ENCODE peak calls at places on chromosomes 3 and 15, in seven cellular contexts. P, R, B, S, C, T and X are unnamed samples. For H3K27me3, the result is how much of the 10 kb centered on the place peaks cover.

GRCh38 chr15:51265037-51265555 is 73.3 kb downstream of the CYP19A1 start:
- DNase-seq in R (no peak), B (no peak), C (no peak), T (no peak), P (no peak), S (no peak), X (no peak)

GRCh38 chr15:92914768-92915221 is 14.7 kb downstream of the CHD2 start:
- DNase-seq in C (no peak), P (no peak), T (no peak), S (no peak), B (no peak), R (no peak), X (no peak)

GRCh38 chr3:69838696-69839515 is 99.6 kb downstream of the MITF start:
- DNase-seq in S (no peak), P (peak), B (no peak), C (no peak), R (no peak), T (no peak), X (no peak)

GRCh38 chr15:63387741-63388468 is 6.3 kb upstream of the CA12 start:
- DNase-seq in C (no peak), P (peak), S (no peak), T (no peak), B (no peak), R (no peak), X (no peak)

GRCh38 chr3:124935264-124935663 is 713 bp upstream of the MUC13 start:
- DNase-seq in S (no peak), T (no peak), B (no peak), P (no peak), C (no peak), R (no peak), X (no peak)

GRCh38 chr3:108062051-108062450 is 28.8 kb downstream of the CD47 start:
- DNase-seq in R (no peak), B (no peak), C (no peak), T (no peak), S (no peak), P (no peak), X (peak)

GRCh38 chr3:196617256-196617655 is 22.2 kb upstream of the NRROS start:
- DNase-seq in S (no peak), B (no peak), T (no peak), P (no peak), R (no peak), C (no peak), X (no peak)

GRCh38 chr15:63389902-63390301 is 8.3 kb upstream of the CA12 start:
- DNase-seq in C (no peak), B (no peak), P (no peak), S (no peak), R (peak), T (no peak), X (no peak)

GRCh38 chr3:130748981-130749380 is 2.4 kb upstream of the PIK3R4 start:
- DNase-seq in T (no peak), R (no peak), P (no peak), C (no peak), B (no peak), S (no peak), X (no peak)

GRCh38 chr3:170689218-170689874 is 103.5 kb upstream of the SLC7A14 start:
- DNase-seq in T (no peak), R (no peak), B (peak), S (peak), C (no peak), P (no peak), X (no peak)

GRCh38 chr3:127801914-127802313 is 20.4 kb downstream of the MGLL start:
- DNase-seq in P (no peak), R (no peak), T (no peak), C (no peak), B (no peak), S (no peak), X (no peak)

GRCh38 chr3:179182892-179183291 is 34.7 kb downstream of the PIK3CA start:
- DNase-seq in C (no peak), T (no peak), S (no peak), R (no peak), B (no peak), P (no peak), X (no peak)

GRCh38 chr3:177875786-177876476 is 660.3 kb upstream of the KCNMB2 start:
- DNase-seq in C (no peak), B (no peak), P (peak), R (no peak), T (no peak), S (peak), X (no peak)

GRCh38 chr15:100665570-100665969 is 63.2 kb downstream of the ASB7 start:
- DNase-seq in R (no peak), P (no peak), S (no peak), C (peak), T (no peak), B (peak), X (no peak)

GRCh38 chr15:28994830-28995180 is 109.0 kb downstream of the APBA2 start:
- DNase-seq in C (no peak), P (no peak), S (no peak), R (no peak), B (no peak), T (no peak), X (no peak)

DNA sequence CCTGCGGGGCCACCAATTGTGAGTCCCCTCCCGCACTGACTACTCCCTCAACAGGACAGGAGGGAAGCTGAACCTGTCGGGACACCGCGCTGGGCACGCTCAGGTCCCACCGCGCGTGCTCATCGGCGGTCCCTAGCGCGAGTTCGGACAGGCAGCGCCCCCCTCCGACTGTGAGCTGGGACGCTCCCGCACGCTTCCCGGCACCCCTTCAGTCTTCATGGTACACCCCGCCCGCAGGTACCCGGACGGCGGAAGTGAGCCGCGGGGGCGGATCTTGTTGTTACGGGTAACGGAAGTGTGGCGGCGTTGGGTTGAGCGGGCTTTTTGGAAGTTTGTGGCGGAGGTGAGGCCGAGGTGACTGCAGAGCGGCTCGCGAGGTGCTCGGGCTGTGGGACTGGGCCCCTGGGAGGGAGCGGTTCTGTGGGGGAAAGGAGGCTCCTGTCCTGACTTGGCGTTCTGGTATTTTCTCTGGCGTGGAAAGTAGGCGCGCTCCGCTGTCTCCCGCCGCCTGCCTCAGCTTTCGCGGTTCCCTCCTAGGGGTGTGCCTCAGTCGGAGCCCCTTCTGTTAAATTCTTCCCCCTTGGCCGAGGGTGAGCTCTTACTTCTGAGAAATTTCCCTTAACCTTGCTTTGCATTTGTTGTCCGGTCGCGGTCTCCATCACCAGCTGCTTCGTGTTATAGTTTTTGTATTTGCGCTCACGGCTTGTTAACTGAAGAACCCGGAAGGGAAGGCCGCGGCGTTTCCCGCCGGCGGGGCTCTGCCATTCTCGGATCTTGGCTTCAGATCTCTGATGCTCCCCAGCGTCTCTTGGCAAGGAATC is at the start of gene FANCI:
- DNase-seq in S (peak), B (peak), P (peak), R (peak), C (peak), T (peak), X (peak)
- TF ChIP-seq CTCF in S (peak), B (peak), P (peak), R (peak), C (peak), T (peak), X (peak)

GRCh38 chr3:77693147-77693546 is 653.2 kb downstream of the ROBO2 start:
- DNase-seq in C (no peak), R (no peak), T (no peak), B (no peak), S (no peak), P (no peak), X (no peak)
- H3K27me3 ChIP-seq in C (under half), R (under half), T (under half), B (under half), S (under half), P (under half), X (under half)

GRCh38 chr15:76905013-76905839 is at the start of gene SCAPER:
- DNase-seq in R (peak), P (peak), T (peak), S (peak), B (peak), C (peak), X (peak)
- TF ChIP-seq CTCF in R (no peak), P (no peak), T (peak), S (peak), B (peak), C (no peak), X (no peak)

GRCh38 chr3:118538187-118538586 is 496.5 kb downstream of the IGSF11 start:
- DNase-seq in C (no peak), S (no peak), P (no peak), T (no peak), B (no peak), R (no peak), X (no peak)

GRCh38 chr3:118540826-118541225 is 493.8 kb downstream of the IGSF11 start:
- DNase-seq in B (no peak), T (no peak), P (no peak), S (no peak), R (no peak), C (no peak), X (no peak)

GRCh38 chr3:118534519-118534918 is 500.1 kb downstream of the IGSF11 start:
- DNase-seq in P (no peak), S (no peak), B (no peak), R (no peak), T (no peak), C (no peak), X (no peak)

GRCh38 chr3:118537454-118537853 is 497.2 kb downstream of the IGSF11 start:
- DNase-seq in B (no peak), T (no peak), R (no peak), P (no peak), S (no peak), C (no peak), X (no peak)

DNA sequence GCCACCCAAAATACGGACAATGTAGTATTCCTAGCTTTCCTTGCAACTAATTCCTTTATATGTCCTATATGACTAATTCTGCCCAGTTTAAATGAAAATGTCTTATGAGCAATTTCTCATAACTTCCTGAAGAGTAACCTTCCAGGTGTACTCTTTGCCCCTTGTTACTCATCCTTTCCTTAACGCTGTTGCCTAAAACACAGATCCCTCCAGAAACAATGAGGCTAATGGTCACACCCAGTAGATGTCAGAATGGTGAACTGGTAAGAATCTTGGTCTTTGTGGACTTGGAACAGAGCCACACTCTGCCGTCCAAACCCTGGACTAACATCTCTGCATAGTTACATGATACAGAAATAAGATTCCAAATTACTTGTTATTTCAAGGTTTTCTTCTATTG is 497.9 kb downstream of the IGSF11 start:
- DNase-seq in C (no peak), R (no peak), B (no peak), T (no peak), S (no peak), P (no peak), X (no peak)
- H3K27me3 ChIP-seq in C (under half), R (under half), B (under half), T (under half), S (under half), P (under half), X (under half)

DNA sequence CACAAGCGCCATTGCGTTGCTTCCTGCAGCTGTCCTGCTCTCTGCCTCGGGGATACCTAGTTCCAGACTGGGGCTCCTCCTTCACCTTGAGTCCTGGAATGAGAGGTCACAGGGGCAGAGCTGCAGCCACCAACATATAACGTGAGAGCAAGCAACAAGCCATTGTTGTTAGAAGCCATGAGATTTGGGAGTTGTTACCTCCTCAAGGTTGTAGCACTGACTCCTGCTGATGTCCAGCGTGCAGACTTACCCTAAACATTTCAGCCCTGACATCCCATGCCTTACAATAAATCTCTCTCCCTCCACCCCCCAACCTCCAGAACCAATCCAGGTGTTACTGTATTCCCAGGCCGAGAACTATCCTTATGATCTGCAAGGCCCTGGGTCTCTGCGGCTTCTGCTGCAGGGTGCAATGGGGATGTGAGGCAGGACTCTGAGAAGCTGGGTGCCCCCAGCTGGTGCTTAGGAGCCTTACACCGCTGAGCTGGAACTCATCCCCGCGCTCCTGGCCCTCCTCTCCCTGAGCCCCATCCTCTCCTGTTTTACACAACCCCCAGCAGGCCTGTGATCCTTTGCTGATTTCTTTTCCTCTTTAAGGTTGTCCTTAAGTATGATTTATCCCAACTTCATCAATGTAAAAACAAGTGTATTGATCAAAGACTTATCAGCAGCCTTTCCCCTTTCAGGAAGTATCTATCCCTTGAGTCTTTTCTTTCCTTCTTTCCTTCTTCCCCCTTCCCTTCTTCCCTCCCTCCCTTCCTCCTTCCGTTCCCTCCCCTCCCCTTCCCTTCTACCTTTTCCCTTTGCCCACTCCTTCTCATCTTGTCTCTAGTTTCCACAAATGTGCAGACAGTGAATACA is 84.2 kb upstream of the ABHD2 start:
- DNase-seq in T (peak), S (peak), R (no peak), B (no peak), C (no peak), P (peak), X (no peak)
- TF ChIP-seq CTCF in T (peak), S (peak), R (no peak), B (peak), C (no peak), P (peak), X (peak)

GRCh38 chr15:70039917-70040316 is 57.8 kb downstream of the TLE3 start:
- DNase-seq in B (no peak), T (no peak), R (no peak), C (no peak), S (no peak), P (no peak), X (no peak)
- H3K27me3 ChIP-seq in B (under half), T (under half), R (under half), C (under half), S (under half), P (under half), X (under half)

GRCh38 chr3:27224197-27224596 is 145.0 kb downstream of the NEK10 start:
- DNase-seq in B (no peak), C (no peak), P (no peak), R (no peak), T (peak), S (no peak), X (no peak)
- TF ChIP-seq CTCF in B (no peak), C (no peak), P (no peak), R (no peak), T (no peak), S (no peak), X (no peak)

GRCh38 chr3:157618075-157618760 is 115.0 kb upstream of the VEPH1 start:
- DNase-seq in S (peak), R (no peak), P (peak), B (no peak), C (no peak), T (no peak), X (peak)
- H3K27me3 ChIP-seq in S (under half), R (under half), P (under half), B (under half), C (under half), T (under half), X (under half)